ENCODE peak calls at places on chromosome 16, in nine cellular contexts. V, K, H, M, I, R, S, B and N are unnamed samples.

GRCh38 chr16:56866955-56867830 is 2.2 kb downstream of the SLC12A3 start:
- DNase-seq in V (peak), S (peak), B (peak), I (peak), M (peak), R (no peak), K (peak), H (peak), N (no peak)

GRCh38 chr16:88700636-88701482 is 5.3 kb downstream of the RNF166 start:
- DNase-seq in R (peak), I (no peak), M (peak), K (peak), S (peak), H (no peak), V (peak), B (peak), N (peak)

GRCh38 chr16:57648590-57649442 is 19.3 kb upstream of the ADGRG3 start:
- DNase-seq in H (peak), V (peak), B (no peak), R (peak), K (peak), M (peak), I (peak), S (peak), N (peak)

GRCh38 chr16:22355487-22355908 is 18.9 kb downstream of the CDR2 start:
- DNase-seq in R (no peak), H (no peak), M (no peak), K (no peak), I (no peak), S (no peak), B (no peak), V (no peak), N (no peak)

GRCh38 chr16:8845699-8846298 is 23.0 kb downstream of the CARHSP1 start:
- DNase-seq in S (no peak), M (no peak), H (no peak), I (no peak), R (no peak), B (no peak), V (no peak), K (no peak), N (no peak)

GRCh38 chr16:1036121-1036520 is 36.4 kb upstream of the SSTR5 start:
- DNase-seq in I (no peak), R (no peak), B (peak), S (no peak), M (no peak), K (no peak), H (no peak), V (no peak), N (no peak)

GRCh38 chr16:74770826-74771526 is 3.6 kb downstream of the FA2H start:
- DNase-seq in I (no peak), H (no peak), V (no peak), M (no peak), S (no peak), B (no peak), K (no peak), R (no peak), N (no peak)

GRCh38 chr16:9362050-9362449 is 270.6 kb downstream of the HAPSTR1 start:
- DNase-seq in I (no peak), S (no peak), H (no peak), M (no peak), K (no peak), R (no peak), V (no peak), B (no peak), N (no peak)

GRCh38 chr16:84226026-84226425 is 13.8 kb downstream of the KCNG4 start:
- DNase-seq in S (no peak), K (no peak), V (no peak), H (no peak), B (no peak), I (no peak), M (no peak), R (no peak), N (no peak)

GRCh38 chr16:3879887-3880564 is 487 bp downstream of the CREBBP start:
- DNase-seq in I (no peak), K (peak), S (peak), M (peak), V (peak), B (peak), H (no peak), R (peak), N (no peak)

GRCh38 chr16:85514601-85515318 is 98.4 kb upstream of the GSE1 start:
- DNase-seq in B (no peak), S (peak), H (no peak), I (peak), M (peak), K (no peak), R (peak), V (peak), N (no peak)

GRCh38 chr16:84462296-84463210 is 41.9 kb downstream of the MEAK7 start:
- DNase-seq in V (no peak), M (no peak), S (no peak), K (no peak), B (no peak), H (no peak), I (no peak), R (no peak), N (no peak)

GRCh38 chr16:65624246-65624645 is 502.4 kb upstream of the CDH11 start:
- DNase-seq in R (no peak), K (no peak), B (no peak), I (no peak), H (no peak), M (no peak), V (no peak), S (no peak), N (no peak)

GRCh38 chr16:89102777-89103073 is 9.1 kb downstream of the ACSF3 start:
- DNase-seq in B (no peak), H (no peak), K (no peak), S (no peak), I (no peak), R (no peak), M (no peak), V (no peak), N (no peak)

GRCh38 chr16:9256196-9256595 is 164.8 kb downstream of the HAPSTR1 start:
- DNase-seq in S (peak), R (no peak), V (no peak), I (peak), K (peak), M (no peak), B (no peak), H (peak), N (no peak)

GRCh38 chr16:51766739-51767138 is 615.7 kb upstream of the SALL1 start:
- DNase-seq in V (peak), H (no peak), S (no peak), R (no peak), M (no peak), B (no peak), K (no peak), I (no peak), N (no peak)

GRCh38 chr16:15671530-15672117 is 21.6 kb downstream of the NDE1 start:
- DNase-seq in R (no peak), I (no peak), S (no peak), K (no peak), V (no peak), B (no peak), M (no peak), H (no peak), N (no peak)

GRCh38 chr16:15676506-15676905 is 26.5 kb downstream of the NDE1 start:
- DNase-seq in K (no peak), H (no peak), R (no peak), B (no peak), M (no peak), S (no peak), V (no peak), I (no peak), N (no peak)

GRCh38 chr16:15674571-15674970 is 24.5 kb downstream of the NDE1 start:
- DNase-seq in B (no peak), R (no peak), M (no peak), V (no peak), H (no peak), S (no peak), K (no peak), I (no peak), N (no peak)

GRCh38 chr16:15677447-15677846 is 27.4 kb downstream of the NDE1 start:
- DNase-seq in M (no peak), I (no peak), S (no peak), V (no peak), H (no peak), B (no peak), R (no peak), K (no peak), N (no peak)

GRCh38 chr16:15672514-15673167 is 22.6 kb downstream of the NDE1 start:
- DNase-seq in I (no peak), R (peak), B (peak), S (peak), K (peak), V (peak), H (no peak), M (peak), N (peak)
- TF ChIP-seq POLR2A in I (no peak), R (peak), B (no peak), S (peak), K (peak), V (no peak), H (no peak), M (peak), N (peak)

DNA sequence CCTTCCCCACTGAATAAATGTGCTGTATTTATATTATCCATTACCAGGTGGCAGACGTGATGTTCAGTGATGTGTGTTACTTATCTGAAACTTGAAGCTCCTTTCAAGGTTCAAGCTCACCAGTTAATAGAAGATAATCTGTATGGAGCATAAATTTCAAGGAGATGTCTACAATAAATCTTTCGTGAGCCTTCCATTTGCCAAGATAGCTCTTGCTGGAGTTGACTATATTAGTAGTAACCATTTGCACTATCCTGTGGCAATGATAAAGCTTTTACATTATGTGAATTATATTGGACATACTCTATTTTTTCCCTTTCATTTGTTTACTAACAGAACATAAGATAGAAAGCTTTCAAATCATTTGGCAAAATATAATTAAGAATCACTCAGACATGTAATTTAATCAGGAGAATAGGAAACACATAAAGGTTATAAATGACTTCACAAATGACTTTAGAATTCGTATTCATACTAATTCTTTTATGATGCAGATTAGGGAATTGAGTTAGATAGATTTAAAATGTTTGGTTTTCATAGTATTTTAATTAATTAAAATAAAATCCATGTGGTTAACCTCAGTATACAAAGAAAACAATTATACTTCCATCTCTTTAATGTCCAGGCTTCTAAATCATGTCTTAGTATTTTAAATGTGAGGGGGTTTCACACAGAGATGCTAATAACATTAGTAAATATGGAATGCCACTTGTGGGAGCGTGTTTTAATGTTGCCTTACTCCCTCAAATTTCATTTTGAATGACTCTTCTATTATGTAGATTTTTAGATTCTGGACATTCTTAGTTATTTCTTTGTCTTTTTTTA is 664.4 kb upstream of the CDH8 start:
- DNase-seq in B (no peak), S (no peak), K (no peak), R (no peak), V (no peak), H (no peak), I (no peak), M (no peak), N (no peak)
- TF ChIP-seq POLR2A in B (no peak), S (no peak), K (no peak), R (no peak), V (no peak), H (no peak), I (no peak), M (no peak), N (no peak)

GRCh38 chr16:67872631-67873434 is at the start of gene EDC4:
- DNase-seq in I (peak), H (peak), V (peak), S (peak), K (peak), R (peak), B (peak), M (peak), N (peak)
- TF ChIP-seq POLR2A in I (no peak), H (peak), V (peak), S (peak), K (peak), R (peak), B (peak), M (peak), N (peak)

DNA sequence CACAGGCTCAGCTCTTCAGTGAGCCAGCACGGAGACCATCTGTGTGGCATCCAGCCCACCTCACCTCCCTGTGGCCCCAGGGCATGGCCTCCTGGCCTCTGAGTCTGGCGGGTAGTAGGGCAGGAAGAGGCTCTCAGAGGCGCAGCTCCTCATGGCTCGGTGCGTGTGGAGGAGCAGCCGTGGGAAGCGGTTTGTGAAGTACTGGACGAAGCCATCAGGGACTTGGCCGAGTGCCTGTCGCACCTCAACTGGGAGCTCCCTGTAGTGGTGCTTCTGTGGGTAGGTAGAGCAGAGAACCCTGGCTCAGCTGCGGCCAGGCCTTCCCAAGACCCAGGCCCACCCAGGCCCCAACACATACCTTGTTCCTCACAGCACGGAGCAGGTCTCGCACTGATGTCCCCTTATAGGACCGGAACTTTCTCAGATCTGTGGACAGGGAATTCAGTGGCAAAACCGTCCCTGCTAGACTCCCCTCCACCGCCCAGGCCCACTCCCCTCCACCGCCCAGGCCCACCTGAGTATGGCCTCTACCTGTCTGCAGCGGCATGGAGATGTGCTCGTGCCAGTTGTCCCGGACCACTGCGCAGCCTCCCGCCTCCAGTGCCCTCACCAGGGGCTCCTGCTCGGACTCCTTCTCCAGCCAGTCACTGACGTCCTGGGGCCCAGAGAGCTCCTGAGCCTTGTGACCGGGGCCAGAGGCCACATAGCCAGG is 12.2 kb downstream of the PLK1 start:
- DNase-seq in B (peak), S (no peak), V (no peak), M (no peak), R (no peak), K (no peak), H (no peak), I (no peak), N (no peak)
- TF ChIP-seq POLR2A in B (no peak), S (no peak), V (no peak), M (no peak), R (no peak), K (no peak), H (peak), I (no peak), N (no peak)

GRCh38 chr16:2267913-2268666 is at the start of gene RNPS1:
- DNase-seq in I (peak), K (peak), R (peak), M (peak), V (peak), H (peak), B (peak), S (peak), N (peak)
- TF ChIP-seq POLR2A in I (peak), K (peak), R (peak), M (peak), V (peak), H (peak), B (peak), S (peak), N (no peak)

GRCh38 chr16:10876305-10876704 is 697 bp upstream of the CIITA start:
- DNase-seq in M (no peak), S (no peak), H (no peak), B (no peak), V (no peak), K (no peak), R (no peak), I (no peak), N (no peak)

GRCh38 chr16:10877472-10877946 is 507 bp downstream of the CIITA start:
- DNase-seq in V (no peak), S (no peak), M (no peak), I (no peak), B (no peak), H (no peak), R (no peak), K (no peak), N (no peak)

GRCh38 chr16:10878644-10879498 is 1.9 kb downstream of the CIITA start:
- DNase-seq in I (no peak), M (peak), K (no peak), V (peak), R (peak), B (peak), S (peak), H (peak), N (no peak)

GRCh38 chr16:10878328-10878643 is 1.3 kb downstream of the CIITA start:
- DNase-seq in V (no peak), I (no peak), B (no peak), M (no peak), R (no peak), S (no peak), H (no peak), K (no peak), N (no peak)

GRCh38 chr16:10876799-10877341 is at the start of gene CIITA:
- DNase-seq in M (peak), H (no peak), V (peak), I (peak), K (no peak), B (no peak), S (peak), R (peak), N (peak)
- TF ChIP-seq POLR2A in M (no peak), H (no peak), V (no peak), I (no peak), K (no peak), B (no peak), S (peak), R (no peak), N (no peak)